ENCODE peak calls at places on chromosomes 13 and 19, in four cellular contexts. One of them, this sample, is unnamed.

GRCh38 chr19:33522371-33522662 is 726 bp upstream of the PEPD start:
- DNase-seq in neuronal stem cell: no peak
- DNase-seq in mesendoderm: no peak
- DNase-seq in mesenchymal stem cell: no peak
- DNase-seq in this sample: no peak

GRCh38 chr13:45209229-45209628 is 8.4 kb upstream of the KCTD4 start:
- DNase-seq in neuronal stem cell: no peak
- DNase-seq in mesenchymal stem cell: peak; percentile 70
- DNase-seq in mesendoderm: no peak
- DNase-seq in this sample: peak; percentile 62

GRCh38 chr19:6103217-6103644 is 7.1 kb downstream of the RFX2 start:
- DNase-seq in mesendoderm: no peak
- DNase-seq in mesenchymal stem cell: peak; percentile 38
- DNase-seq in neuronal stem cell: no peak
- DNase-seq in this sample: peak; percentile 87

GRCh38 chr19:19475845-19476828 is 39.2 kb downstream of the TSSK6 start:
- DNase-seq in mesenchymal stem cell: peak; percentile 33
- DNase-seq in mesendoderm: peak; percentile 81
- DNase-seq in neuronal stem cell: no peak
- DNase-seq in this sample: no peak

GRCh38 chr19:16660763-16661479 is at the start of gene TMEM38A:
- DNase-seq in mesendoderm: no peak
- DNase-seq in neuronal stem cell: peak; percentile 4
- DNase-seq in mesenchymal stem cell: peak; percentile 22
- DNase-seq in this sample: no peak

GRCh38 chr13:94369862-94370491 is 109.5 kb downstream of the DCT start:
- DNase-seq in mesenchymal stem cell: peak; percentile 45
- DNase-seq in neuronal stem cell: no peak
- DNase-seq in mesendoderm: no peak
- DNase-seq in this sample: peak; percentile 56

GRCh38 chr13:80274643-80275042 is 66.3 kb downstream of the SPRY2 start:
- DNase-seq in neuronal stem cell: no peak
- DNase-seq in mesenchymal stem cell: no peak
- DNase-seq in mesendoderm: no peak
- DNase-seq in this sample: peak; percentile 2

GRCh38 chr19:38596057-38596981 is 21.4 kb downstream of the MAP4K1 start:
- DNase-seq in neuronal stem cell: peak; percentile 85
- DNase-seq in mesendoderm: peak; percentile 91
- DNase-seq in mesenchymal stem cell: peak; percentile 4
- DNase-seq in this sample: no peak

GRCh38 chr13:34164585-34164984 is 346.6 kb downstream of the RFC3 start:
- DNase-seq in mesenchymal stem cell: no peak
- DNase-seq in neuronal stem cell: peak; percentile 26
- DNase-seq in mesendoderm: no peak
- DNase-seq in this sample: no peak

GRCh38 chr13:55576389-55576788 is 1564.3 kb upstream of the PRR20A start:
- DNase-seq in mesendoderm: peak; percentile 32
- DNase-seq in neuronal stem cell: no peak
- DNase-seq in mesenchymal stem cell: no peak
- DNase-seq in this sample: no peak

GRCh38 chr13:59970847-59971246 is 192.9 kb downstream of the DIAPH3 start:
- DNase-seq in mesenchymal stem cell: no peak
- DNase-seq in neuronal stem cell: no peak
- DNase-seq in mesendoderm: peak; percentile 81
- DNase-seq in this sample: no peak

GRCh38 chr19:21483589-21484170 is 21.7 kb upstream of the ZNF429 start:
- DNase-seq in neuronal stem cell: no peak
- DNase-seq in mesenchymal stem cell: no peak
- DNase-seq in mesendoderm: peak; percentile 76
- DNase-seq in this sample: no peak

GRCh38 chr19:19110410-19111137 is 27.7 kb downstream of the TMEM161A start:
- DNase-seq in neuronal stem cell: no peak
- DNase-seq in mesenchymal stem cell: no peak
- DNase-seq in mesendoderm: no peak
- DNase-seq in this sample: no peak

GRCh38 chr13:93977986-93978385 is 501.5 kb downstream of the DCT start:
- DNase-seq in neuronal stem cell: no peak
- DNase-seq in mesenchymal stem cell: peak; percentile 1
- DNase-seq in mesendoderm: peak; percentile 52
- DNase-seq in this sample: no peak

GRCh38 chr13:33262069-33262487 is 23.5 kb downstream of the STARD13 start:
- DNase-seq in mesenchymal stem cell: no peak
- DNase-seq in mesendoderm: peak; percentile 83
- DNase-seq in neuronal stem cell: no peak
- DNase-seq in this sample: peak; percentile 70

GRCh38 chr19:3556978-3557460 is 367 bp downstream of the MFSD12 start:
- DNase-seq in mesenchymal stem cell: peak; percentile 68
- DNase-seq in neuronal stem cell: no peak
- DNase-seq in mesendoderm: peak; percentile 49
- DNase-seq in this sample: peak; percentile 35

GRCh38 chr13:77150651-77151050 is 123.7 kb upstream of the FBXL3 start:
- DNase-seq in neuronal stem cell: no peak
- DNase-seq in mesenchymal stem cell: no peak
- DNase-seq in mesendoderm: no peak
- DNase-seq in this sample: peak; percentile 41

GRCh38 chr13:19766637-19767036 is 16.1 kb downstream of the PSPC1 start:
- DNase-seq in mesenchymal stem cell: no peak
- DNase-seq in neuronal stem cell: peak; percentile 26
- DNase-seq in mesendoderm: peak; percentile 66
- DNase-seq in this sample: no peak

GRCh38 chr13:48653074-48654054 is at the start of gene CYSLTR2:
- DNase-seq in mesenchymal stem cell: peak; percentile 98
- DNase-seq in mesendoderm: peak; percentile 82
- DNase-seq in neuronal stem cell: no peak
- DNase-seq in this sample: peak; percentile 13

GRCh38 chr13:25218011-25218410 is 45.9 kb upstream of the AMER2 start:
- DNase-seq in mesendoderm: no peak
- DNase-seq in neuronal stem cell: no peak
- DNase-seq in mesenchymal stem cell: no peak
- DNase-seq in this sample: no peak

GRCh38 chr19:3238066-3238561 is 13.7 kb downstream of the CELF5 start:
- DNase-seq in mesenchymal stem cell: no peak
- DNase-seq in neuronal stem cell: no peak
- DNase-seq in mesendoderm: no peak
- DNase-seq in this sample: no peak

GRCh38 chr13:68636784-68637183 is 1406.6 kb upstream of the PCDH9 start:
- DNase-seq in neuronal stem cell: no peak
- DNase-seq in mesendoderm: no peak
- DNase-seq in mesenchymal stem cell: no peak
- DNase-seq in this sample: no peak

GRCh38 chr13:46164661-46165060 is 17.3 kb downstream of the LCP1 start:
- DNase-seq in mesendoderm: no peak
- DNase-seq in mesenchymal stem cell: no peak
- DNase-seq in neuronal stem cell: no peak
- DNase-seq in this sample: no peak

GRCh38 chr19:2561895-2562294 is 86.0 kb downstream of the GADD45B start:
- DNase-seq in mesendoderm: no peak
- DNase-seq in neuronal stem cell: no peak
- DNase-seq in mesenchymal stem cell: no peak
- DNase-seq in this sample: no peak

DNA sequence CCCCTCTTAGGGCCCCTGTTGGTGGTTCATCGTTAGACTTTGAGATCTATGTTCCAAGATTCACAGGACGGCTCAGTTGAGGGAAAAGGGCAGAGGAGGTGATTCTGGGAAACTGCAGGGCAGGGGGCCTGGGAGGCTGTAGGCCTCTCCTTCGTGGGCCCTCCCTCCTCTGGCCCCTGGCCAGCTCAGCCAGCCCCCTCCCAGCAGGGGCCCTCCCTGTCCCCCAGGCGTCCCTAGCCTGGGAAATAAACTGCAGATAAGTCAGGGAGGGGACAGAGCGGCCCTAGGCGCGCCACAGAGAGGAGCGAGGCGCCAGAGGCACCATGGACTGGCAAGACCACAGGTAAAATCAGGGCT is 6.5 kb downstream of the HIF3A start:
- DNase-seq in neuronal stem cell: no peak
- DNase-seq in mesendoderm: no peak
- DNase-seq in mesenchymal stem cell: no peak
- DNase-seq in this sample: no peak
- H2BK120ac ChIP-seq in neuronal stem cell: no peak overlapping the region
- H2BK120ac ChIP-seq in mesendoderm: no peak overlapping the region
- H2BK120ac ChIP-seq in mesenchymal stem cell: peak overlapping the region; percentile 39
- H2BK120ac ChIP-seq in this sample: no peak overlapping the region

GRCh38 chr19:58035863-58036262 is 2.0 kb downstream of the ZSCAN1 start:
- DNase-seq in mesendoderm: no peak
- DNase-seq in neuronal stem cell: no peak
- DNase-seq in mesenchymal stem cell: no peak
- DNase-seq in this sample: no peak

GRCh38 chr19:58033741-58034475 is at the start of gene ZSCAN1:
- DNase-seq in mesendoderm: peak; percentile 97
- DNase-seq in neuronal stem cell: peak; percentile 94
- DNase-seq in mesenchymal stem cell: peak; percentile 75
- DNase-seq in this sample: peak; percentile 41

GRCh38 chr19:58038688-58039204 is 4.9 kb downstream of the ZSCAN1 start:
- DNase-seq in mesenchymal stem cell: no peak
- DNase-seq in neuronal stem cell: no peak
- DNase-seq in mesendoderm: peak; percentile 59
- DNase-seq in this sample: no peak

GRCh38 chr19:58037927-58038687 is 4.3 kb downstream of the ZSCAN1 start:
- DNase-seq in mesenchymal stem cell: no peak
- DNase-seq in neuronal stem cell: no peak
- DNase-seq in mesendoderm: peak; percentile 70
- DNase-seq in this sample: no peak

GRCh38 chr19:58034476-58034790 is 608 bp downstream of the ZSCAN1 start:
- DNase-seq in mesenchymal stem cell: no peak
- DNase-seq in neuronal stem cell: peak; percentile 17
- DNase-seq in mesendoderm: peak; percentile 37
- DNase-seq in this sample: no peak
- H3K4me3 ChIP-seq in mesenchymal stem cell: no peak overlapping the region
- H3K4me3 ChIP-seq in neuronal stem cell: peak overlapping the region; percentile 94
- H3K4me3 ChIP-seq in mesendoderm: peak overlapping the region; percentile 37
- H3K4me3 ChIP-seq in this sample: no peak overlapping the region

GRCh38 chr19:48393196-48393558 is 291 bp upstream of the GRIN2D start:
- DNase-seq in neuronal stem cell: no peak
- DNase-seq in mesenchymal stem cell: no peak
- DNase-seq in mesendoderm: no peak
- DNase-seq in this sample: no peak
- H2BK120ac ChIP-seq in neuronal stem cell: peak overlapping the region; percentile 62
- H2BK120ac ChIP-seq in mesenchymal stem cell: peak overlapping the region; percentile 11
- H2BK120ac ChIP-seq in mesendoderm: no peak overlapping the region
- H2BK120ac ChIP-seq in this sample: no peak overlapping the region

GRCh38 chr19:35134601-35135091 is at the start of gene LGI4:
- DNase-seq in mesenchymal stem cell: no peak
- DNase-seq in neuronal stem cell: no peak
- DNase-seq in mesendoderm: no peak
- DNase-seq in this sample: no peak
- H3K4me3 ChIP-seq in mesenchymal stem cell: no peak within 1 kb of the TSS
- H3K4me3 ChIP-seq in neuronal stem cell: no peak within 1 kb of the TSS
- H3K4me3 ChIP-seq in mesendoderm: no peak within 1 kb of the TSS
- H3K4me3 ChIP-seq in this sample: no peak within 1 kb of the TSS

DNA sequence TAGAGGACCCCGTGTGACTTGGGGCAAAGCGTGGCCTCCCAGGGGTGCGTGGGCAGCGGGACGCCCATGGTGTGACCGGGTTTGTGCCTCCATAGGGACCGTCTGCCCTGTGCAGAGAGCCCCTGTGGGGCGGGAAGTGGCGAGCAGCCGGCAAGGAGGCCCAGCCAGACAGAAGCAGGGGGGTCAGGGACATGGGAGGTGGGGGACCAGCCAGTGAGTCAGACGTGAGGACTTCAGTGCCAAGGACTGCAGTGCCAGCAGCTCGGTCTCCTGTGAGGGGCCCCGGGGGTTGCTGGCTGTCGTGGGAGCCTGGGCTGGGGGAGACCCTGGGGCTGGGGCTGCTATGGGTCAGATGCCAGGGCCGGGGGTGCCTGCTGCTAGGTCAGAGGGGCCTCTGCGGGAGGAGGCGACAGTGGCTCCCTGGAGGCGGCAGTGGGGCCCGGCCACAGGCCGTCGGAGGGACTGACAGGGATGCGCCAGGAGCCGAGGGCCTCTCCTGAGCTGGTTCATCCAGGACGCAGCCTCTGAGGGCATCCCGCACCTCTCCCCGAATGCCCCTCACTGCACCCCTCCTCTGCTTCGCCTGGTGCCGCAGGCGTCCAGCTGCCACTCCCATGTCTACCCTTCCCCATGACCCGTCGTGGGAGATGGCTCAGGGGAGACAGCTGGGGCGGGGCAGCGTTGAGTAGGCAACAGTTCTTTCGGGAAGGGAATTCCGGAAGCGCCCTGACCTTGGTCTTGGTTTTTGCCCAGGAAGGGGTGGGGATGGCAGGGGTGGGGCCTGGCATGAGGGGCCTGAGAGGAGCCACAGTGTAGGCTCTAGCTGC is 80.0 kb downstream of the KDM4B start:
- DNase-seq in mesenchymal stem cell: peak; percentile 82
- DNase-seq in mesendoderm: peak; percentile 55
- DNase-seq in neuronal stem cell: no peak
- DNase-seq in this sample: peak; percentile 66
- H2BK120ac ChIP-seq in mesenchymal stem cell: no peak overlapping the region
- H2BK120ac ChIP-seq in mesendoderm: no peak overlapping the region
- H2BK120ac ChIP-seq in neuronal stem cell: peak overlapping the region; percentile 98
- H2BK120ac ChIP-seq in this sample: peak overlapping the region; percentile 45

GRCh38 chr19:4979211-4979807 is 10.4 kb downstream of the KDM4B start:
- DNase-seq in mesendoderm: no peak
- DNase-seq in mesenchymal stem cell: no peak
- DNase-seq in neuronal stem cell: no peak
- DNase-seq in this sample: no peak

GRCh38 chr19:4976412-4977298 is 7.7 kb downstream of the KDM4B start:
- DNase-seq in neuronal stem cell: no peak
- DNase-seq in mesenchymal stem cell: peak; percentile 99
- DNase-seq in mesendoderm: peak; percentile 82
- DNase-seq in this sample: peak; percentile 98

GRCh38 chr19:4980087-4980486 is 11.2 kb downstream of the KDM4B start:
- DNase-seq in mesendoderm: no peak
- DNase-seq in mesenchymal stem cell: no peak
- DNase-seq in neuronal stem cell: no peak
- DNase-seq in this sample: no peak

GRCh38 chr19:4974855-4975469 is 6.0 kb downstream of the KDM4B start:
- DNase-seq in neuronal stem cell: no peak
- DNase-seq in mesenchymal stem cell: peak; percentile 65
- DNase-seq in mesendoderm: no peak
- DNase-seq in this sample: no peak

GRCh38 chr19:4977299-4978174 is 8.6 kb downstream of the KDM4B start:
- DNase-seq in neuronal stem cell: no peak
- DNase-seq in mesendoderm: peak; percentile 65
- DNase-seq in mesenchymal stem cell: peak; percentile 92
- DNase-seq in this sample: peak; percentile 95
- H3K4me3 ChIP-seq in neuronal stem cell: no peak overlapping the region
- H3K4me3 ChIP-seq in mesendoderm: no peak overlapping the region
- H3K4me3 ChIP-seq in mesenchymal stem cell: no peak overlapping the region
- H3K4me3 ChIP-seq in this sample: no peak overlapping the region

GRCh38 chr19:56152644-56153043 is 11.6 kb downstream of the ZNF444 start:
- DNase-seq in mesenchymal stem cell: no peak
- DNase-seq in neuronal stem cell: no peak
- DNase-seq in mesendoderm: no peak
- DNase-seq in this sample: no peak
- H2BK120ac ChIP-seq in mesenchymal stem cell: no peak overlapping the region
- H2BK120ac ChIP-seq in neuronal stem cell: no peak overlapping the region
- H2BK120ac ChIP-seq in mesendoderm: no peak overlapping the region
- H2BK120ac ChIP-seq in this sample: no peak overlapping the region

This sample was measured in IMR-90.